ENCODE peak calls at places on chromosomes 12 and 14, in seven cellular contexts. D is cardiac muscle cell; I is breast epithelium; Q is heart left ventricle; K is CD8-positive, alpha-beta T cell; V is mammary epithelial cell; W is stomach. N is an unnamed sample.

GRCh38 chr12:8644345-8645248 is 18.0 kb downstream of the MFAP5 start:
- DNase-seq in V (peak; percentile 68), Q (no peak), I (no peak), D (peak; percentile 6), W (no peak), K (peak; percentile 66), N (peak; percentile 75)

GRCh38 chr12:21336656-21337055 is 1.9 kb upstream of the SLCO1A2 start:
- DNase-seq in K (no peak), D (no peak), I (no peak), W (no peak), Q (no peak), V (no peak), N (no peak)

GRCh38 chr12:115306380-115306779 is 622.4 kb upstream of the TBX3 start:
- DNase-seq in W (no peak), Q (no peak), K (no peak), D (no peak), V (no peak), I (no peak), N (no peak)

GRCh38 chr12:32397703-32398102 is 1.7 kb upstream of the FGD4 start:
- DNase-seq in Q (no peak), V (no peak), K (no peak), D (no peak), W (no peak), I (no peak), N (no peak)

GRCh38 chr12:113424915-113425823 is 3.0 kb downstream of the SDSL start:
- DNase-seq in D (peak; percentile 75), V (peak; percentile 11), K (peak; percentile 65), W (peak; percentile 61), Q (peak; percentile 38), I (no peak), N (peak; percentile 50)

GRCh38 chr12:76337583-76337982 is 10.6 kb downstream of the BBS10 start:
- DNase-seq in Q (no peak), I (no peak), W (no peak), K (no peak), D (peak; percentile 85), V (no peak), N (no peak)

GRCh38 chr14:81509838-81510452 is 23.7 kb downstream of the SEL1L start:
- DNase-seq in K (no peak), Q (no peak), W (no peak), V (no peak), D (no peak), I (no peak), N (no peak)

GRCh38 chr14:56608682-56609081 is 29.1 kb downstream of the TMEM260 start:
- DNase-seq in D (no peak), W (no peak), K (no peak), V (peak; percentile 10), Q (no peak), I (no peak), N (no peak)

GRCh38 chr14:69044965-69045555 is 66.0 kb upstream of the ACTN1 start:
- DNase-seq in W (no peak), Q (peak; percentile 59), V (peak; percentile 43), I (no peak), K (no peak), D (peak; percentile 88), N (no peak)

GRCh38 chr12:52147983-52148540 is 43.8 kb downstream of the KRT80 start:
- DNase-seq in V (no peak), K (no peak), W (no peak), Q (no peak), I (no peak), D (peak; percentile 22), N (no peak)

GRCh38 chr14:25431211-25432076 is 381.5 kb upstream of the STXBP6 start:
- DNase-seq in V (no peak), I (no peak), D (no peak), K (no peak), Q (no peak), W (peak; percentile 32), N (no peak)

GRCh38 chr14:104395941-104396681 is 183.5 kb upstream of the C14orf180 start:
- DNase-seq in Q (no peak), D (no peak), K (no peak), W (peak; percentile 21), V (no peak), I (no peak), N (no peak)

GRCh38 chr12:124073636-124074035 is 100.6 kb downstream of the ZNF664 start:
- DNase-seq in Q (no peak), V (no peak), I (no peak), D (no peak), W (no peak), K (no peak), N (no peak)

GRCh38 chr14:89372156-89372555 is 44.9 kb downstream of the FOXN3 start:
- DNase-seq in I (no peak), W (no peak), Q (no peak), D (no peak), K (no peak), V (no peak), N (no peak)

GRCh38 chr12:19847294-19848059 is 408.2 kb downstream of the AEBP2 start:
- DNase-seq in D (peak; percentile 96), W (no peak), I (no peak), V (no peak), Q (peak; percentile 41), K (no peak), N (peak; percentile 22)

GRCh38 chr12:51631591-51631990 is 40.6 kb downstream of the SCN8A start:
- DNase-seq in K (no peak), V (peak; percentile 61), Q (no peak), W (no peak), I (no peak), D (peak; percentile 14), N (no peak)

GRCh38 chr12:46549527-46550265 is 177.1 kb upstream of the SLC38A2 start:
- DNase-seq in I (no peak), Q (no peak), W (no peak), K (no peak), D (peak; percentile 89), V (peak; percentile 92), N (no peak)

DNA sequence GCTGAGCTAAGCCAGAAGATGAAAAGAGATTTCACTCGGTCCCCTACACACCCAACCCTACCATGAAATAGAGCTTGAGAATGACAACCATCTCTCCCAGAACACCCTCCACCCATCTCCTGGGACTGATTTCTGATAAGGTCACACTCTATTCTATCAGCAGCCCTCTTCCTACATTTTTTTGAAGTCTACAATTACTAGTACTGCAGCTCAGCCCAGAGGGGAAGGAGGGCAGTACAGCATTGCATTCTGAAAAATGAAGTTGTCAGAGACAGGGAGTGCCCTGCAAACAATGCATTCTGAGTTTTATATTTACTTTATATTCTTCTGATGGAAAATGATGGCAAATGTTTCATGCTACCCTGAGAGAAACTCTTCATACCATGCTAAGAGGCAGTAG is 318.5 kb downstream of the BCAT1 start:
- DNase-seq in D (peak; percentile 16), Q (no peak), I (no peak), K (no peak), V (no peak), W (no peak), N (no peak)
- TF ChIP-seq CTCF in D (peak; percentile 29), Q (no peak), I (no peak), K (no peak), V (no peak), W (no peak), N (no peak)

DNA sequence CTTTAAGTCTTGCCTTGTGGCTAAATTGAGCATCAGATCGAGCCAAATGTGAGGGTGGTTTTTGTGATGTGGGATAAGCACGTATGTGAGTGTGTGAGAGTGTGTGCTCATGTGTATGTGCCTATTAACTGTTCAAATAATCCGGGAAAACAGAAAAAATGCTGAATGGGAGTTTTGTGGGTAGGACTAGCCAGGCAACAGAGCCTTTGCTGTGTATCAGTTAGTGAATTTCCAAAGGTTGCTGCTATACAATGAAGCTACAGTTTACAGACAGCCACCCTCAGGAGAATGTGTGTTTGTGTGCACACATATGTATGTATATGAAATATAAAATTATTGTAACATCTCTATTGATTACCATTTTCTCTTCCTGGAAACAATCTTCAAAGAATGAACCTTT is 154.0 kb downstream of the SOX5 start:
- DNase-seq in Q (no peak), V (no peak), W (no peak), K (no peak), D (no peak), I (no peak), N (no peak)
- H3K27me3 ChIP-seq in Q (no peaks in the 10 kb centered on the region), V (no peaks in the 10 kb centered on the region), W (no peaks in the 10 kb centered on the region), K (no peaks in the 10 kb centered on the region), D (no peaks in the 10 kb centered on the region), I (no peaks in the 10 kb centered on the region), N (no peaks in the 10 kb centered on the region)

GRCh38 chr14:67619446-67620216 is at the start of gene ARG2:
- DNase-seq in Q (peak; percentile 97), W (peak; percentile 100), I (peak; percentile 98), K (peak; percentile 97), V (peak; percentile 95), D (peak; percentile 95), N (peak; percentile 92)
- TF ChIP-seq CTCF in Q (peak; percentile 22), W (no peak), I (no peak), K (no peak), V (no peak), D (peak; percentile 10), N (peak; percentile 9)

DNA sequence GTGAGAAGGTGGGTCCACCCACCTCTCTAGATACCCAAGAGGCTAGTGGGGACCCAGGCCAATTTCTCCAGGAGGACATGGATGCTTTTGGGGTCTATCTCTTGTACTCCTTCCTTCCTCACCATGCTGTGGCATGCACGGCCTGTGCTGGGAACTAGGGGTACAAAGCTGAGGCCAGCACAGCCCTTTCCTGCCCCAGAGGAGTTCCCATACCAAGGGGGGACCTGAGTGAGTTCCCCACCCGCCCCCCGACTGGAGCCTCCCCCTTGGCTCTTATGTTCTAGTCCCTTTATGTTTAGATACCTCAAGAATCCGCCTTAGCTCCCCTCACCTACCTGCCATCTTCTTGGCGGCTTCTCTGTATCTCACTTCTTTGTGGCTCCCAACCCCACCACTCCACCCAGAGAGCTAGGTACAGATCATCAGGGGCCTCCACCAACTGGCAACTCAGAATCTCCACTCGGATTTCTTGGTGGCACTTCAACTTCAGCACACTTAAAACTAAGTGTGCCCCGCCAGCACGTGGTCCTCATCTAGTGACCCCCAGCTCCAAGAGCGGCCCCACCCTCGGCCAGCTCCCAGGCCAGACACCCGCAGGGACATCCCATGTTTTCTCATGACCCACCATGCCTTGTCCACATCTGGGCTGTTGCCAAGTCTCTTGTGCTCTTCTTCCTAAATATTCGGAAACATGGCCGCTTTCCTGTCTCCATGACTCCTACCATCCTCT is 115.2 kb upstream of the RTL1 start:
- DNase-seq in I (peak; percentile 42), K (peak; percentile 25), V (no peak), D (no peak), W (peak; percentile 17), Q (no peak), N (no peak)
- H3K27me3 ChIP-seq in I (no peaks in the 10 kb centered on the region), K (no peaks in the 10 kb centered on the region), V (no peaks in the 10 kb centered on the region), D (no peaks in the 10 kb centered on the region), W (peaks cover 19% of the 10 kb centered on the region), Q (no peaks in the 10 kb centered on the region), N (no peaks in the 10 kb centered on the region)

GRCh38 chr14:64763089-64763782 is 59.0 kb downstream of the PLEKHG3 start:
- DNase-seq in V (no peak), Q (no peak), D (no peak), W (no peak), I (no peak), K (no peak), N (no peak)

GRCh38 chr14:64760916-64761315 is 56.7 kb downstream of the PLEKHG3 start:
- DNase-seq in W (no peak), V (no peak), I (no peak), Q (no peak), D (no peak), K (no peak), N (no peak)

GRCh38 chr14:64760146-64760755 is 56.0 kb downstream of the PLEKHG3 start:
- DNase-seq in W (peak; percentile 70), Q (no peak), V (peak; percentile 30), K (peak; percentile 70), I (no peak), D (peak; percentile 56), N (no peak)

GRCh38 chr14:64762044-64763034 is 58.1 kb downstream of the PLEKHG3 start:
- DNase-seq in W (peak; percentile 93), I (no peak), Q (peak; percentile 86), K (no peak), D (peak; percentile 97), V (peak; percentile 92), N (no peak)

GRCh38 chr14:64761441-64762043 is 57.3 kb downstream of the PLEKHG3 start:
- DNase-seq in K (no peak), V (no peak), W (no peak), D (no peak), Q (no peak), I (no peak), N (no peak)
- TF ChIP-seq CTCF in K (no peak), V (peak; percentile 2), W (no peak), D (peak; percentile 7), Q (no peak), I (no peak), N (no peak)